ENCODE peak calls at places on chromosomes 1 and 21, in ten cellular contexts. H is CD8-positive, alpha-beta T cell; L is GM06990; W is fibroblast of mammary gland; Z is astrocyte of the spinal cord; U is HL-60; G is lung; V is PC-3; S is prostate gland; B is glutamatergic neuron. A is an unnamed sample.
A peak's percentile ranks its signal among the peaks of the same experiment; 100 is the strongest.

GRCh38 chr1:44970317-44970716 is 16.1 kb downstream of the EIF2B3 start:
- DNase-seq in S (no peak), W (no peak), B (no peak), U (no peak), L (no peak), H (no peak), G (no peak), V (peak; percentile 80), Z (peak; percentile 71), A (no peak)

GRCh38 chr1:205537386-205538018 is 33.0 kb downstream of the CDK18 start:
- DNase-seq in G (no peak), L (no peak), U (no peak), S (no peak), B (no peak), V (peak; percentile 34), W (peak; percentile 38), H (no peak), Z (no peak), A (no peak)

GRCh38 chr1:222465211-222466041 is 82.5 kb downstream of the HHIPL2 start:
- DNase-seq in B (peak; percentile 92), W (peak; percentile 95), V (peak; percentile 100), S (peak; percentile 75), L (peak; percentile 94), U (peak; percentile 83), H (peak; percentile 66), G (peak; percentile 91), Z (peak; percentile 95), A (peak; percentile 91)

GRCh38 chr1:41045740-41046139 is 24.2 kb upstream of the SLFNL1 start:
- DNase-seq in G (peak; percentile 70), Z (peak; percentile 74), U (no peak), V (peak; percentile 30), S (peak; percentile 93), W (peak; percentile 63), L (no peak), H (no peak), B (no peak), A (no peak)

GRCh38 chr1:46524843-46525242 is 26.6 kb downstream of the KNCN start:
- DNase-seq in V (no peak), Z (no peak), L (no peak), U (no peak), B (no peak), S (no peak), H (no peak), W (no peak), G (no peak), A (no peak)

GRCh38 chr1:112522621-112523020 is 13.9 kb downstream of the WNT2B start:
- DNase-seq in L (no peak), Z (peak; percentile 98), G (no peak), W (peak; percentile 93), V (peak; percentile 42), H (no peak), B (no peak), S (no peak), U (no peak), A (no peak)

GRCh38 chr1:8343464-8344001 is 25.6 kb downstream of the SLC45A1 start:
- DNase-seq in V (peak; percentile 96), L (no peak), H (no peak), B (no peak), U (no peak), S (peak; percentile 87), G (peak; percentile 54), Z (peak; percentile 96), W (peak; percentile 97), A (no peak)

GRCh38 chr1:25833158-25833557 is 13.4 kb downstream of the MTFR1L start:
- DNase-seq in L (no peak), H (no peak), B (no peak), G (no peak), Z (no peak), S (no peak), U (no peak), W (no peak), V (no peak), A (no peak)

GRCh38 chr1:42317308-42317707 is 17.7 kb downstream of the FOXJ3 start:
- DNase-seq in V (no peak), W (no peak), H (no peak), S (no peak), L (no peak), U (no peak), G (no peak), Z (no peak), B (no peak), A (no peak)

GRCh38 chr1:180257461-180257860 is 27.4 kb downstream of the LHX4 start:
- DNase-seq in Z (no peak), H (no peak), W (no peak), G (no peak), V (no peak), S (no peak), U (no peak), L (no peak), B (no peak), A (no peak)

GRCh38 chr1:161021168-161021958 is 411 bp upstream of the F11R start:
- DNase-seq in W (no peak), Z (no peak), S (peak; percentile 99), V (peak; percentile 99), L (peak; percentile 93), U (peak; percentile 90), H (peak; percentile 95), G (peak; percentile 96), B (peak; percentile 79), A (peak; percentile 82)

GRCh38 chr1:109822749-109823542 is 59.2 kb upstream of the EPS8L3 start:
- DNase-seq in B (no peak), H (no peak), S (no peak), L (no peak), Z (no peak), V (no peak), W (no peak), U (no peak), G (no peak), A (no peak)

GRCh38 chr1:54297596-54298283 is 97.8 kb downstream of the MRPL37 start:
- DNase-seq in S (no peak), H (no peak), U (no peak), L (no peak), V (no peak), W (no peak), Z (no peak), B (no peak), G (no peak), A (no peak)

GRCh38 chr1:76949503-76949902 is 82.2 kb downstream of the ST6GALNAC5 start:
- DNase-seq in H (no peak), Z (peak; percentile 8), V (peak; percentile 71), W (peak; percentile 93), B (no peak), L (no peak), U (no peak), S (no peak), G (no peak), A (no peak)

GRCh38 chr1:39852876-39853275 is 30.4 kb downstream of the TRIT1 start:
- DNase-seq in B (no peak), W (no peak), L (no peak), U (no peak), S (no peak), H (no peak), G (no peak), Z (no peak), V (no peak), A (no peak)

GRCh38 chr1:2108213-2108876 is 58.1 kb downstream of the PRKCZ start:
- DNase-seq in S (no peak), G (no peak), Z (peak; percentile 35), H (no peak), W (peak; percentile 46), B (peak; percentile 85), L (no peak), V (peak; percentile 31), U (peak; percentile 32), A (peak; percentile 68)
- TF ChIP-seq CTCF in S (peak; percentile 14), G (no peak), Z (peak; percentile 60), H (no peak), W (peak; percentile 56), B (peak; percentile 72), L (peak; percentile 34), V (peak; percentile 63), U (peak; percentile 22), A (peak; percentile 56)

GRCh38 chr21:18951291-18952038 is 547.9 kb upstream of the TMPRSS15 start:
- DNase-seq in Z (peak; percentile 12), U (peak; percentile 45), G (no peak), B (peak; percentile 29), H (no peak), V (peak; percentile 78), S (no peak), L (no peak), W (peak; percentile 0), A (peak; percentile 32)
- TF ChIP-seq CTCF in Z (peak; percentile 52), U (peak; percentile 44), G (no peak), B (peak; percentile 79), H (no peak), V (peak; percentile 85), S (no peak), L (peak; percentile 13), W (no peak), A (peak; percentile 60)

DNA sequence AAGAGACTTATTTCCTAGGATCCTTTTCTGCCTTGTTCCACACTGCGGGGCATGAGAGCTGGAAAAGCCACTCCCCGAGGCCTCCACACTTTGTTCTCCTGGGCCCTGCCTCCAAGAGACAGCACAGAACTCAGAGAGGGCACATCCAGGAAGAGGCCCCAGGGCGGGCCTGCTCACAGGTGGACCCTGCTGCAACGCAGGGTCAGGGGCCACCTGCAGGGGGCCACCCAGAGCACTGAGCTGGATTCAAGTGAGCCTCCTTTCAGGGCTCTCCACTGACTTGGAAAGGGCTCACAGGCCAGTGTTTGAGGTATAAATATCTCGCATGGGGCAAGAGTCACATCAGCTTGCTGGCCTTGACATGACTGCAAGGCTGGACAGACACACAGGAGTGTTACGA is 4.8 kb downstream of the RGS16 start:
- DNase-seq in B (no peak), W (no peak), H (no peak), U (no peak), S (no peak), L (no peak), Z (no peak), V (no peak), G (no peak), A (peak; percentile 42)
- TF ChIP-seq CTCF in B (peak; percentile 29), W (peak; percentile 30), H (peak; percentile 38), U (peak; percentile 1), S (no peak), L (peak; percentile 63), Z (peak; percentile 50), V (peak; percentile 46), G (no peak), A (peak; percentile 52)

GRCh38 chr1:16019580-16020277 is 1.9 kb upstream of the HSPB7 start:
- DNase-seq in W (peak; percentile 30), H (no peak), V (no peak), Z (peak; percentile 12), U (no peak), L (no peak), B (no peak), G (no peak), S (no peak), A (no peak)

GRCh38 chr1:16021681-16022080 is at the start of gene CLCNKA:
- DNase-seq in G (no peak), B (no peak), Z (no peak), W (no peak), S (no peak), H (no peak), L (no peak), V (no peak), U (no peak), A (no peak)

GRCh38 chr1:16023050-16023653 is 1.3 kb downstream of the CLCNKA start:
- DNase-seq in W (no peak), V (no peak), L (no peak), Z (no peak), B (no peak), G (no peak), H (no peak), U (no peak), S (no peak), A (no peak)

GRCh38 chr1:16020325-16020724 is 1.5 kb upstream of the CLCNKA start:
- DNase-seq in Z (no peak), G (no peak), B (no peak), S (no peak), U (no peak), H (no peak), W (no peak), V (no peak), L (no peak), A (no peak)

GRCh38 chr1:16022393-16022792 is 557 bp downstream of the CLCNKA start:
- DNase-seq in G (no peak), H (no peak), V (no peak), B (no peak), U (no peak), L (no peak), W (no peak), S (no peak), Z (no peak), A (no peak)
- TF ChIP-seq CTCF in G (no peak), H (no peak), V (no peak), B (no peak), U (no peak), L (no peak), W (no peak), S (no peak), Z (no peak), A (no peak)